ENCODE peak calls at places on chromosomes 6 and 20, in four cellular contexts. D, L, V and Q are unnamed samples.

GRCh38 chr20:32201977-32202363 is 5.6 kb downstream of the PLAGL2 start:
- DNase-seq in D (no peak), L (no peak), V (no peak), Q (no peak)

GRCh38 chr6:19327684-19328083 is 509.5 kb upstream of the ID4 start:
- DNase-seq in D (no peak), L (no peak), V (no peak), Q (no peak)

GRCh38 chr6:33424855-33425667 is 5.2 kb downstream of the SYNGAP1 start:
- DNase-seq in D (peak; percentile 58), L (peak; percentile 59), V (no peak), Q (no peak)

GRCh38 chr6:75493400-75494064 is at the start of gene FILIP1:
- DNase-seq in D (peak; percentile 59), L (peak; percentile 56), V (peak; percentile 1), Q (peak; percentile 66)

GRCh38 chr20:37584238-37584807 is 56.6 kb upstream of the BLCAP start:
- DNase-seq in D (no peak), L (peak; percentile 16), V (no peak), Q (no peak)

GRCh38 chr6:46706464-46706863 is 18.8 kb downstream of the TDRD6 start:
- DNase-seq in D (no peak), L (no peak), V (no peak), Q (no peak)

GRCh38 chr20:23042270-23042669 is 7.2 kb downstream of the SSTR4 start:
- DNase-seq in D (no peak), L (peak; percentile 38), V (no peak), Q (no peak)

GRCh38 chr6:9646346-9647042 is 768.4 kb downstream of the TFAP2A start:
- DNase-seq in D (no peak), L (no peak), V (no peak), Q (peak; percentile 50)

GRCh38 chr6:156963712-156964700 is 186.8 kb downstream of the ARID1B start:
- DNase-seq in D (peak; percentile 39), L (no peak), V (no peak), Q (no peak)

GRCh38 chr20:43767686-43768474 is 41.1 kb upstream of the GTSF1L start:
- DNase-seq in D (no peak), L (no peak), V (no peak), Q (no peak)

GRCh38 chr6:10555625-10556309 is 34.6 kb downstream of the GCNT2 start:
- DNase-seq in D (no peak), L (peak; percentile 88), V (peak; percentile 67), Q (peak; percentile 79)